ENCODE peak calls at places on chromosomes 16 and 17, in nine cellular contexts. N, M, T, C, R, S, Q, U and F are unnamed samples.

GRCh38 chr17:7294614-7295153 is at the start of gene YBX2:
- DNase-seq in N (peak), M (no peak), T (peak), C (no peak), R (peak), S (no peak), Q (peak), U (no peak), F (peak)

GRCh38 chr16:11677959-11678881 is 10.0 kb downstream of the SNN start:
- DNase-seq in N (no peak), M (no peak), T (no peak), C (no peak), R (no peak), S (no peak), Q (no peak), U (no peak), F (no peak)

GRCh38 chr17:7147772-7148171 is 31.4 kb downstream of the ASGR1 start:
- DNase-seq in N (no peak), M (no peak), T (no peak), C (no peak), R (no peak), S (no peak), Q (no peak), U (no peak), F (no peak)

GRCh38 chr17:31741371-31741770 is 117.7 kb downstream of the COPRS start:
- DNase-seq in N (no peak), M (no peak), T (no peak), C (no peak), R (no peak), S (no peak), Q (no peak), U (no peak), F (no peak)

GRCh38 chr16:80527297-80527696 is 13.5 kb upstream of the DYNLRB2 start:
- DNase-seq in N (peak), M (no peak), T (peak), C (peak), R (no peak), S (no peak), Q (peak), U (peak), F (no peak)

GRCh38 chr16:53085539-53086450 is 31.0 kb downstream of the CHD9 start:
- DNase-seq in N (no peak), M (no peak), T (peak), C (peak), R (no peak), S (no peak), Q (no peak), U (no peak), F (no peak)

GRCh38 chr16:11475896-11476630 is 110.7 kb downstream of the LITAF start:
- DNase-seq in N (no peak), M (no peak), T (no peak), C (no peak), R (no peak), S (no peak), Q (no peak), U (no peak), F (no peak)

GRCh38 chr17:606501-607243 is 108.0 kb downstream of the VPS53 start:
- DNase-seq in N (peak), M (no peak), T (no peak), C (no peak), R (no peak), S (no peak), Q (no peak), U (no peak), F (no peak)

GRCh38 chr16:81610144-81610842 is 165.7 kb downstream of the CMIP start:
- DNase-seq in N (no peak), M (peak), T (no peak), C (peak), R (peak), S (no peak), Q (no peak), U (peak), F (peak)

GRCh38 chr17:40726919-40727318 is 23.4 kb upstream of the KRT24 start:
- DNase-seq in N (peak), M (no peak), T (no peak), C (peak), R (no peak), S (no peak), Q (no peak), U (no peak), F (no peak)

GRCh38 chr16:56673916-56674315 is 4.3 kb downstream of the MT1H start:
- DNase-seq in N (peak), M (peak), T (peak), C (peak), R (no peak), S (no peak), Q (peak), U (no peak), F (no peak)

GRCh38 chr17:31054761-31055160 is 40.0 kb upstream of the NF1 start:
- DNase-seq in N (no peak), M (no peak), T (no peak), C (no peak), R (no peak), S (no peak), Q (no peak), U (no peak), F (no peak)

GRCh38 chr16:11780988-11781680 is 15.9 kb downstream of the ZC3H7A start:
- DNase-seq in N (no peak), M (no peak), T (no peak), C (no peak), R (no peak), S (no peak), Q (no peak), U (no peak), F (no peak)

GRCh38 chr17:46770439-46770817 is 48.1 kb downstream of the WNT3 start:
- DNase-seq in N (no peak), M (no peak), T (no peak), C (no peak), R (no peak), S (no peak), Q (no peak), U (no peak), F (no peak)

GRCh38 chr16:4687946-4688673 is 5.3 kb upstream of the NUDT16L1 start:
- DNase-seq in N (no peak), M (no peak), T (no peak), C (no peak), R (no peak), S (no peak), Q (no peak), U (no peak), F (no peak)

GRCh38 chr17:46885415-46885814 is 34.0 kb downstream of the WNT9B start:
- DNase-seq in N (no peak), M (no peak), T (no peak), C (no peak), R (no peak), S (no peak), Q (no peak), U (no peak), F (no peak)

GRCh38 chr16:30874244-30874820 is 19.5 kb downstream of the BCL7C start:
- DNase-seq in N (no peak), M (no peak), T (no peak), C (no peak), R (no peak), S (no peak), Q (no peak), U (no peak), F (no peak)

GRCh38 chr16:27226476-27226875 is 23.1 kb downstream of the KDM8 start:
- DNase-seq in N (no peak), M (no peak), T (no peak), C (no peak), R (no peak), S (peak), Q (no peak), U (no peak), F (peak)

GRCh38 chr16:57316390-57317017 is 32.0 kb upstream of the PLLP start:
- DNase-seq in N (peak), M (peak), T (no peak), C (peak), R (no peak), S (no peak), Q (no peak), U (peak), F (peak)

GRCh38 chr16:89721644-89722391 is 481 bp downstream of the ZNF276 start:
- DNase-seq in N (peak), M (peak), T (no peak), C (peak), R (no peak), S (no peak), Q (peak), U (peak), F (no peak)

GRCh38 chr17:50909765-50910661 is 43.9 kb upstream of the TOB1 start:
- DNase-seq in N (no peak), M (no peak), T (no peak), C (no peak), R (no peak), S (no peak), Q (no peak), U (no peak), F (no peak)

GRCh38 chr17:17547210-17547764 is 44.2 kb downstream of the PEMT start:
- DNase-seq in N (no peak), M (no peak), T (no peak), C (no peak), R (no peak), S (no peak), Q (peak), U (no peak), F (no peak)
- H3K27ac ChIP-seq in N (no peak), M (no peak), T (no peak), C (no peak), R (no peak), S (no peak), Q (peak), U (no peak), F (no peak)

GRCh38 chr17:65029605-65030308 is 26.8 kb downstream of the GNA13 start:
- DNase-seq in N (no peak), M (no peak), T (no peak), C (no peak), R (no peak), S (no peak), Q (no peak), U (no peak), F (no peak)
- TF ChIP-seq CTCF in N (no peak), M (no peak), T (no peak), C (no peak), R (no peak), S (no peak), Q (no peak), U (no peak), F (no peak)

DNA sequence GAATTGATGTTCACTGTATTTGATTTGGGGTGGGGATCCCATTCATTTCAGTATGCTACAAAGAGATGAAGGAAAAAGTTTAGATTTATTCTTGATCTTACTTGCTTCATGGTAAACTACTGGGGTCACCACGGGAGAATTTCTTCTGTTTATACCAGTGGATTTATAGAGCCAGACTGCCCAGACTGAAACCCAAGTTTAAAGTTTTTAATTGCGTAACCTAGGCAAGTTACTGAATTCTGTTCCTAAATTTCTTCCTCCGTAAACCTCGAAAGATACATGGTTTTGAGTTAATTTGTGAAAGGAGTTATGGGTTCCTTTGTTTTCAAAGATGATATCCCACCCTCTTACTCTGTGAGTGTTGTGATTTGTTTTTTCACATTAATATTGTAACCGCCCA is 26.4 kb downstream of the PIGL start:
- DNase-seq in N (no peak), M (no peak), T (peak), C (no peak), R (no peak), S (no peak), Q (no peak), U (no peak), F (no peak)
- H3K27ac ChIP-seq in N (no peak), M (no peak), T (peak), C (no peak), R (no peak), S (no peak), Q (peak), U (no peak), F (no peak)

DNA sequence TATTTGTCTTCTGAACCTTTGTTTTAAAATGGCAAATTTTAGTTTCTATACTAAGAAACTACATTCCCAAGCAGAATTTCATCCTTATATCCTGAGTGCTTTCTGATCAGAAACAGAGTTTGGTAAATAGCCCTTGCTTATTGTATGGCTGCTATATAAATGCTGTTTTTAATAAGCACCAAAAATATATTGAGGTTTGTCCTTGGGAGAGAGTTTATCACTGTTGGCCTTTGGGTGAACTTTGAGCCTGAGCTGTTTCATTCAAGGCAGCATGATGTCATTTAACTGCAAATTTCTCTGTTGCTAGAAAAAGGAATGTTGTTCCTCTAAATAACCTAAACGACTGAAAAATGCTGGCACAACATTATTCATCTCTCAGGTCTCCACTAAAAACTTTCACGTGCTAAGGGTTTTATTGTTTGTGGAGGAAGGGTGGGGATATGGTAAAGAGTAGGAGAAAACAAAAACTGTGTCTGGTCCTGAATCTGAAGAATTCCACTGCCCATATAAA is 334.3 kb upstream of the TBX2 start:
- DNase-seq in N (peak), M (no peak), T (no peak), C (peak), R (no peak), S (no peak), Q (peak), U (peak), F (no peak)
- TF ChIP-seq CTCF in N (no peak), M (no peak), T (no peak), C (no peak), R (no peak), S (no peak), Q (no peak), U (no peak), F (no peak)

DNA sequence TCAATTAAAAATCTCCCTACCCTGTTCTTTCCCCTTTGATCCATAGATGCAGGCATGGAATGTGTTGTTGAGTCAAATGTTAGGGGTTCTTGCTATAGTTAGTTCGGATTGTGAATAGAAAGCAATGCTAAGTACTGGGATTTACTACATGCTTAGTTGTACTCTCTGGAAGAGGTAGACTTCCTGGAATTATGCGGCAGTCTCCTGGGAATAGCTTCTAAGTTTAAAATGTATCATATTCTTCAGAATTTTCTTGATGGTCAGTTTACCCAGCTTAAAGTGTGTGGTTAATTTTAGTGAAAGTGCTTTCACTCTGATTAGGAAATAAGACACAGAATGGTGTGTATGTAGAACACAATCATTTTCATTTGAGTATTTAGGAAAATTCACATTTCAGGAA is 3.5 kb downstream of the CLTC start:
- DNase-seq in N (no peak), M (no peak), T (no peak), C (no peak), R (no peak), S (no peak), Q (no peak), U (no peak), F (no peak)
- H3K27ac ChIP-seq in N (no peak), M (no peak), T (no peak), C (no peak), R (no peak), S (no peak), Q (peak), U (no peak), F (no peak)

DNA sequence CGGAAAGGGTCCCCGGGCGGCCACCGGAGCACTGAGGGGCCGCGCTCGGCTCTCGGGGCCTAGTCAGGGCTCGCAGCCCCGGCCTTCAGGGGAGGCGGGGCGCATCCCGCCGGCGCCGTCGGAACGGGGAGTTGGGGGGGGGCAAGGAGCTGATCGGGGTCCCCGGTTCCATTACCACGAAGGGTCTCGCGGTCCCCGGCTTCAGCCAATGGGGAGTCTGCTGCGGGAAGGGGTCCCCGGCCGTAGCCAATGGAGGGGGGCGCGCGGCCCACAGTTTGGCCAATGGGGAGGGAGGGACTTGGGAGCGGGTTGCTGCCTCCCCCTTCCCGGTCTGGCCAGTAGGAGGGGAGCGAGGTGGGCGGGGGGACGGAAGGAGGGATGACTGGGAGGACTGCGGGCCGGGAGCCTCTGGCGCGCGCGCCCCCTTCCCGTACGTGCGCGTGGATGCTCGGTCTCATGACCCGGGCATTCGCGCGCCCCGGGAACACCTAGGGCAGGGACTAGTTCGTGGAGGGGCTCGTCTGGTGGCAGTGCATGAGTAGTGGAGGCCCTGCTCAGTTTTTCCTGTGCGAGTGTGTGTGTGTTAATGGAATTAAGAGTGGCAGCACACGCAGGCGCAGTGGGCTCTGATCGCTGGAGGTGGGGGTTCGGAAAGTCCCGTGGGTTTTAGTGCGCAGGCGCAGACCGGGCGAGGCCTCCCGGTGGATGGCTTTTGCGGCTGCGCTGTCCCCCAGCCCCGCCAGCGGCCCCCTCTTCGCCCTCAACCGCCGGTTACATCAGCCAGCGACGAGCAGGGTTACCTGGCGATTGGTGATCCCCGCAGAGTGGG is 1.1 kb downstream of the ATXN2L start:
- DNase-seq in N (peak), M (peak), T (peak), C (peak), R (peak), S (peak), Q (peak), U (peak), F (peak)
- TF ChIP-seq CTCF in N (no peak), M (no peak), T (peak), C (peak), R (peak), S (peak), Q (no peak), U (peak), F (peak)

GRCh38 chr17:66689192-66689591 is 145.7 kb upstream of the CACNG5 start:
- DNase-seq in N (no peak), M (no peak), T (no peak), C (no peak), R (no peak), S (no peak), Q (no peak), U (no peak), F (no peak)
- H3K27ac ChIP-seq in N (peak), M (no peak), T (no peak), C (no peak), R (no peak), S (no peak), Q (no peak), U (no peak), F (no peak)

GRCh38 chr17:76502326-76503211 is 1.3 kb upstream of the RHBDF2 start:
- DNase-seq in N (no peak), M (no peak), T (no peak), C (no peak), R (no peak), S (no peak), Q (no peak), U (no peak), F (no peak)

GRCh38 chr17:76501827-76502307 is 644 bp upstream of the RHBDF2 start:
- DNase-seq in N (no peak), M (no peak), T (no peak), C (no peak), R (no peak), S (no peak), Q (no peak), U (no peak), F (no peak)

GRCh38 chr17:76501018-76501826 is at the start of gene RHBDF2:
- DNase-seq in N (peak), M (peak), T (peak), C (peak), R (peak), S (peak), Q (peak), U (peak), F (peak)

GRCh38 chr17:76506408-76507328 is 5.4 kb upstream of the RHBDF2 start:
- DNase-seq in N (peak), M (peak), T (peak), C (peak), R (peak), S (no peak), Q (peak), U (peak), F (peak)

DNA sequence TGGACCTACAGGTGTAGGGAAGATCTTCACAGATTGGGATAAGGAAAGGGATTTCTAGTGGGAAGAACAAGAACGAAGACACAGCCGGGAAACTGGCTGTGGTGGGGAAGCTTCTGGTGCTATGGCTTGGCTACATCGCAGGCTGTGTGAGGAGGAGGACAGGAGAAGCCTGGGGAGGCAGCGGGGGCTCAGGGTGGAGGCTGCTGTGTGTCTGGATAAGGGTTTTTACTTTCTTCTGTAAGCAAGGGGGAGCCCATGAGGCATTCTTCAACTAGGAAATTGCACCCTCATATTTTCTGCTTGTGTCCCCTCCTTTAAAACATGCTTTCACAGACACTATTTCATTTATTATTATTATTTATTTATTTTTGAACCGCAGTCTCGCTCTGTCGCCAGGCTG is 2.9 kb upstream of the RHBDF2 start:
- DNase-seq in N (no peak), M (no peak), T (no peak), C (no peak), R (no peak), S (no peak), Q (peak), U (no peak), F (no peak)
- TF ChIP-seq CTCF in N (no peak), M (no peak), T (peak), C (no peak), R (no peak), S (no peak), Q (peak), U (no peak), F (no peak)